ENCODE peak calls at places on chromosomes 5 and 9, in six cellular contexts. One of them, this sample, is unnamed.

GRCh38 chr9:76456202-76456926 is 2.6 kb upstream of the GCNT1 start:
- DNase-seq in endodermal cell: peak
- DNase-seq in heart left ventricle: peak
- DNase-seq in breast epithelium: no peak
- DNase-seq in cardiac muscle cell: peak
- DNase-seq in AG04450: peak
- DNase-seq in this sample: peak

GRCh38 chr9:8718121-8718725 is 918.6 kb upstream of the DMAC1 start:
- DNase-seq in AG04450: peak
- DNase-seq in cardiac muscle cell: peak
- DNase-seq in heart left ventricle: no peak
- DNase-seq in breast epithelium: no peak
- DNase-seq in endodermal cell: no peak
- DNase-seq in this sample: no peak

GRCh38 chr5:97162045-97162444 is 19.6 kb upstream of the LIX1 start:
- DNase-seq in breast epithelium: peak
- DNase-seq in heart left ventricle: peak
- DNase-seq in endodermal cell: peak
- DNase-seq in AG04450: peak
- DNase-seq in cardiac muscle cell: peak
- DNase-seq in this sample: no peak

GRCh38 chr5:178796165-178796945 is 63.4 kb upstream of the ZNF354B start:
- DNase-seq in AG04450: no peak
- DNase-seq in cardiac muscle cell: no peak
- DNase-seq in heart left ventricle: no peak
- DNase-seq in endodermal cell: peak
- DNase-seq in breast epithelium: no peak
- DNase-seq in this sample: no peak

GRCh38 chr5:97425511-97425910 is 242.5 kb upstream of the RIOK2 start:
- DNase-seq in AG04450: no peak
- DNase-seq in heart left ventricle: no peak
- DNase-seq in breast epithelium: no peak
- DNase-seq in cardiac muscle cell: peak
- DNase-seq in endodermal cell: peak
- DNase-seq in this sample: no peak

GRCh38 chr9:76957258-76957657 is 51.3 kb upstream of the PRUNE2 start:
- DNase-seq in cardiac muscle cell: no peak
- DNase-seq in endodermal cell: no peak
- DNase-seq in breast epithelium: no peak
- DNase-seq in AG04450: no peak
- DNase-seq in heart left ventricle: no peak
- DNase-seq in this sample: no peak

GRCh38 chr5:123083298-123083697 is 5.7 kb upstream of the PRDM6 start:
- DNase-seq in breast epithelium: no peak
- DNase-seq in heart left ventricle: no peak
- DNase-seq in cardiac muscle cell: no peak
- DNase-seq in AG04450: no peak
- DNase-seq in endodermal cell: no peak
- DNase-seq in this sample: no peak

GRCh38 chr5:456351-457194 is 13.6 kb downstream of the EXOC3 start:
- DNase-seq in AG04450: no peak
- DNase-seq in breast epithelium: no peak
- DNase-seq in endodermal cell: peak
- DNase-seq in cardiac muscle cell: no peak
- DNase-seq in heart left ventricle: no peak
- DNase-seq in this sample: peak

GRCh38 chr5:122547669-122548068 is 227.2 kb upstream of the SNX2 start:
- DNase-seq in breast epithelium: no peak
- DNase-seq in cardiac muscle cell: no peak
- DNase-seq in AG04450: no peak
- DNase-seq in endodermal cell: no peak
- DNase-seq in heart left ventricle: no peak
- DNase-seq in this sample: no peak

GRCh38 chr5:180862645-180863044 is 1.6 kb upstream of the ZFP62 start:
- DNase-seq in heart left ventricle: no peak
- DNase-seq in endodermal cell: peak
- DNase-seq in AG04450: no peak
- DNase-seq in breast epithelium: no peak
- DNase-seq in cardiac muscle cell: no peak
- DNase-seq in this sample: no peak

GRCh38 chr5:89265511-89266169 is 382.7 kb upstream of the MEF2C start:
- DNase-seq in AG04450: peak
- DNase-seq in cardiac muscle cell: peak
- DNase-seq in endodermal cell: no peak
- DNase-seq in breast epithelium: no peak
- DNase-seq in heart left ventricle: no peak
- DNase-seq in this sample: no peak

GRCh38 chr5:34583167-34583566 is 73.0 kb upstream of the RAI14 start:
- DNase-seq in AG04450: no peak
- DNase-seq in cardiac muscle cell: no peak
- DNase-seq in breast epithelium: no peak
- DNase-seq in endodermal cell: no peak
- DNase-seq in heart left ventricle: no peak
- DNase-seq in this sample: no peak

GRCh38 chr9:122158202-122158601 is 1.4 kb downstream of the NDUFA8 start:
- DNase-seq in cardiac muscle cell: peak
- DNase-seq in breast epithelium: no peak
- DNase-seq in heart left ventricle: no peak
- DNase-seq in AG04450: peak
- DNase-seq in endodermal cell: peak
- DNase-seq in this sample: no peak

GRCh38 chr5:149028161-149028560 is 34.7 kb downstream of the SH3TC2 start:
- DNase-seq in AG04450: no peak
- DNase-seq in endodermal cell: no peak
- DNase-seq in heart left ventricle: no peak
- DNase-seq in breast epithelium: no peak
- DNase-seq in cardiac muscle cell: no peak
- DNase-seq in this sample: no peak

GRCh38 chr5:135194573-135195266 is 160.7 kb upstream of the PITX1 start:
- DNase-seq in heart left ventricle: no peak
- DNase-seq in cardiac muscle cell: peak
- DNase-seq in AG04450: no peak
- DNase-seq in endodermal cell: no peak
- DNase-seq in breast epithelium: no peak
- DNase-seq in this sample: no peak

GRCh38 chr9:98323051-98323830 is 67.8 kb upstream of the TBC1D2 start:
- DNase-seq in cardiac muscle cell: no peak
- DNase-seq in endodermal cell: peak
- DNase-seq in breast epithelium: no peak
- DNase-seq in heart left ventricle: no peak
- DNase-seq in AG04450: no peak
- DNase-seq in this sample: no peak

GRCh38 chr5:329106-329757 is 7.7 kb downstream of the AHRR start:
- DNase-seq in cardiac muscle cell: no peak
- DNase-seq in breast epithelium: no peak
- DNase-seq in heart left ventricle: no peak
- DNase-seq in endodermal cell: no peak
- DNase-seq in AG04450: no peak
- DNase-seq in this sample: no peak

GRCh38 chr5:154472871-154473580 is 5.0 kb downstream of the HAND1 start:
- DNase-seq in endodermal cell: peak
- DNase-seq in heart left ventricle: peak
- DNase-seq in AG04450: no peak
- DNase-seq in breast epithelium: no peak
- DNase-seq in cardiac muscle cell: no peak
- DNase-seq in this sample: peak

GRCh38 chr9:133304158-133304470 is 29.1 kb upstream of the ABO start:
- DNase-seq in AG04450: no peak
- DNase-seq in cardiac muscle cell: no peak
- DNase-seq in endodermal cell: no peak
- DNase-seq in breast epithelium: peak
- DNase-seq in heart left ventricle: no peak
- DNase-seq in this sample: no peak

GRCh38 chr9:134690946-134691694 is 49.5 kb downstream of the COL5A1 start:
- DNase-seq in endodermal cell: no peak
- DNase-seq in cardiac muscle cell: no peak
- DNase-seq in breast epithelium: no peak
- DNase-seq in AG04450: no peak
- DNase-seq in heart left ventricle: peak
- DNase-seq in this sample: peak

GRCh38 chr5:56066931-56067450 is 72.2 kb upstream of the IL6ST start:
- DNase-seq in breast epithelium: no peak
- DNase-seq in AG04450: no peak
- DNase-seq in heart left ventricle: no peak
- DNase-seq in cardiac muscle cell: no peak
- DNase-seq in endodermal cell: no peak
- DNase-seq in this sample: no peak

GRCh38 chr9:82149647-82150046 is 161.1 kb downstream of the SPATA31D1 start:
- DNase-seq in breast epithelium: no peak
- DNase-seq in cardiac muscle cell: no peak
- DNase-seq in AG04450: no peak
- DNase-seq in endodermal cell: no peak
- DNase-seq in heart left ventricle: no peak
- DNase-seq in this sample: no peak

GRCh38 chr9:82153032-82153431 is 164.5 kb downstream of the SPATA31D1 start:
- DNase-seq in cardiac muscle cell: no peak
- DNase-seq in endodermal cell: no peak
- DNase-seq in AG04450: no peak
- DNase-seq in heart left ventricle: no peak
- DNase-seq in breast epithelium: no peak
- DNase-seq in this sample: no peak

GRCh38 chr9:82152181-82152580 is 163.6 kb downstream of the SPATA31D1 start:
- DNase-seq in endodermal cell: no peak
- DNase-seq in breast epithelium: no peak
- DNase-seq in heart left ventricle: no peak
- DNase-seq in cardiac muscle cell: no peak
- DNase-seq in AG04450: no peak
- DNase-seq in this sample: no peak

GRCh38 chr9:82147798-82148440 is 159.3 kb downstream of the SPATA31D1 start:
- DNase-seq in cardiac muscle cell: no peak
- DNase-seq in breast epithelium: no peak
- DNase-seq in AG04450: no peak
- DNase-seq in endodermal cell: no peak
- DNase-seq in heart left ventricle: no peak
- DNase-seq in this sample: no peak

DNA sequence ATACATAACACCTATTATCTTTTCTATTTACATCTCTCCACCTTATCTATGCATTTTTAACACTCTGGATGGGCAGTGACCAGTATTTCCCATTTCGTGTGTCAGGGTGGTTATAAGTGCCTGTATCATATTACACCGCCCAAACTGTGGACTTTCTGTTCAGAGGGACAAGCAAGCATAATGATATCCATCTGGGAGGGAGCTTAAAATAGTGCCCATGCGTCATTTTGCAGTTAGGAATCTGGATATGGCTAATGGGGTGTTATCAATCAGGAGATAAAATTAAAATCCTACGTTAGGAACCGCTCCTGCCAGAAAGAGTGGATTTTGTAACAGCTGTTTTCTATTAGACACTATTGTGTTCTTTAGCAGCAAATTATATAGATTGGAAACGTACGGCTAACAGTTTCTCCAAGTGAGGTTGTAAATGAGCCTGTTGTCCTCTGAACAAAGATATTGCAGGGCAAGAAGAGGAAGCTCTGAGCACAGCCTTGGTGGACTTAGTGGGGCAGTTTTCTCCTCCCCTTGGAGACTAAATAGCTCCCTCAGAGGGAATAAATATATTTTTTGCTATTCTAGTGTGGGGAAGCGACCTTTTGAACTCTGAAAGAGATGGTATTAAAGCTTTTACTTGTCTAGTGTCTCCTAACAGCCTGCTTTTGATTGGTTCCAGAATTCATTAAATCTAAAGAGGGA is 160.4 kb downstream of the SPATA31D1 start:
- DNase-seq in cardiac muscle cell: peak
- DNase-seq in heart left ventricle: no peak
- DNase-seq in AG04450: peak
- DNase-seq in breast epithelium: no peak
- DNase-seq in endodermal cell: no peak
- DNase-seq in this sample: no peak
- H3K27ac ChIP-seq in cardiac muscle cell: peak
- H3K27ac ChIP-seq in heart left ventricle: no peak
- H3K27ac ChIP-seq in AG04450: no peak
- H3K27ac ChIP-seq in breast epithelium: no peak
- H3K27ac ChIP-seq in endodermal cell: peak
- H3K27ac ChIP-seq in this sample: no peak

DNA sequence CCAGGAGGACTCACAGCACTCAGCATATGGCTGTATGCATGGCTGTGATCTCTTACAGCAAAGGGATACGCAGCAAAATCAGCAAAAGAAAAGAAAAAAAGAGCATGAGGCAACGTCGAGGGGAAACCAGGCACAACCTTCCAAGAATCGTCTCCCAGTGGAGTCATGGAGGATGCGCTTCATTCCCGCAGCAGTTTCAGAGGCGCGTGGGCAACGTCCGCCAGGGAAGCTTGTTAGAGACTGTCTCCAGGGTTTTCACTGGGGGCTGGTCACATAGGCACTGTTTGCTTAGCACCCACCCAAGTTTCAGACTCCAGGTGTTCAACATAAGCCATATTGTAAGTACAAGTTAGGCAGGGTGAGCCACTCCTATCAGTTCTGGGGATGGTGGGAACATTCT is 44.6 kb downstream of the NSG2 start:
- DNase-seq in heart left ventricle: no peak
- DNase-seq in AG04450: no peak
- DNase-seq in breast epithelium: no peak
- DNase-seq in cardiac muscle cell: no peak
- DNase-seq in endodermal cell: no peak
- DNase-seq in this sample: no peak
- H3K4me3 ChIP-seq in heart left ventricle: no peak
- H3K4me3 ChIP-seq in AG04450: no peak
- H3K4me3 ChIP-seq in breast epithelium: no peak
- H3K4me3 ChIP-seq in cardiac muscle cell: no peak
- H3K4me3 ChIP-seq in endodermal cell: no peak
- H3K4me3 ChIP-seq in this sample: no peak

GRCh38 chr5:171537463-171537862 is 118.0 kb downstream of the FGF18 start:
- DNase-seq in breast epithelium: no peak
- DNase-seq in endodermal cell: no peak
- DNase-seq in heart left ventricle: no peak
- DNase-seq in AG04450: no peak
- DNase-seq in cardiac muscle cell: no peak
- DNase-seq in this sample: no peak

GRCh38 chr5:171541380-171541779 is 121.9 kb downstream of the FGF18 start:
- DNase-seq in AG04450: no peak
- DNase-seq in cardiac muscle cell: no peak
- DNase-seq in heart left ventricle: no peak
- DNase-seq in endodermal cell: no peak
- DNase-seq in breast epithelium: no peak
- DNase-seq in this sample: no peak

GRCh38 chr5:171540865-171541264 is 121.4 kb downstream of the FGF18 start:
- DNase-seq in endodermal cell: no peak
- DNase-seq in cardiac muscle cell: no peak
- DNase-seq in breast epithelium: no peak
- DNase-seq in heart left ventricle: no peak
- DNase-seq in AG04450: no peak
- DNase-seq in this sample: no peak

GRCh38 chr5:171535162-171535561 is 115.7 kb downstream of the FGF18 start:
- DNase-seq in AG04450: no peak
- DNase-seq in endodermal cell: no peak
- DNase-seq in heart left ventricle: no peak
- DNase-seq in cardiac muscle cell: no peak
- DNase-seq in breast epithelium: no peak
- DNase-seq in this sample: no peak

GRCh38 chr5:171537923-171538537 is 118.6 kb downstream of the FGF18 start:
- DNase-seq in endodermal cell: no peak
- DNase-seq in AG04450: no peak
- DNase-seq in heart left ventricle: no peak
- DNase-seq in breast epithelium: no peak
- DNase-seq in cardiac muscle cell: no peak
- DNase-seq in this sample: no peak
- TF ChIP-seq CTCF in endodermal cell: no peak
- TF ChIP-seq CTCF in AG04450: no peak
- TF ChIP-seq CTCF in heart left ventricle: no peak
- TF ChIP-seq CTCF in breast epithelium: no peak
- TF ChIP-seq CTCF in cardiac muscle cell: no peak
- TF ChIP-seq CTCF in this sample: no peak

GRCh38 chr5:14900661-14901461 is 29.3 kb upstream of the ANKH start:
- DNase-seq in endodermal cell: no peak
- DNase-seq in AG04450: peak
- DNase-seq in cardiac muscle cell: peak
- DNase-seq in heart left ventricle: peak
- DNase-seq in breast epithelium: no peak
- DNase-seq in this sample: no peak
- H3K27ac ChIP-seq in endodermal cell: no peak
- H3K27ac ChIP-seq in AG04450: peak
- H3K27ac ChIP-seq in cardiac muscle cell: peak
- H3K27ac ChIP-seq in heart left ventricle: peak
- H3K27ac ChIP-seq in breast epithelium: peak
- H3K27ac ChIP-seq in this sample: peak

This sample was measured in left lung.